ENCODE peak calls at places on chromosomes 16 and 17, in eight cellular contexts. I is PC-3, E is AG04449, X is vagina, M is left ventricle myocardium inferior, N is ovary, J is neural progenitor cell, H is tibial artery. A is an unnamed sample.

GRCh38 chr16:2692251-2692947 is 10.1 kb downstream of the KCTD5 start:
- DNase-seq in H (no peak), J (peak; percentile 9), I (no peak), X (no peak), E (no peak), M (peak; percentile 49), N (no peak), A (peak; percentile 84)

GRCh38 chr17:8153550-8153956 is 1.3 kb upstream of the PER1 start:
- DNase-seq in J (peak; percentile 41), I (peak; percentile 33), E (peak; percentile 94), N (peak; percentile 86), X (no peak), M (peak; percentile 73), H (peak; percentile 94), A (peak; percentile 86)

GRCh38 chr17:69854381-69854780 is 220.6 kb upstream of the KCNJ16 start:
- DNase-seq in E (no peak), M (no peak), I (no peak), N (no peak), H (no peak), X (no peak), J (no peak), A (no peak)

GRCh38 chr16:29708917-29709600 is 30.1 kb downstream of the QPRT start:
- DNase-seq in M (no peak), I (no peak), X (no peak), J (peak; percentile 44), N (no peak), E (no peak), H (no peak), A (no peak)

GRCh38 chr17:17723354-17724261 is 42.4 kb downstream of the RAI1 start:
- DNase-seq in M (no peak), H (no peak), J (peak; percentile 77), N (no peak), X (no peak), E (no peak), I (no peak), A (no peak)

GRCh38 chr17:72588961-72589360 is 468.1 kb downstream of the SOX9 start:
- DNase-seq in I (peak; percentile 98), E (no peak), N (no peak), H (no peak), X (no peak), J (no peak), M (no peak), A (no peak)

GRCh38 chr17:57370051-57370581 is 113.8 kb downstream of the MSI2 start:
- DNase-seq in I (peak; percentile 73), N (no peak), J (peak; percentile 18), H (no peak), E (peak; percentile 49), X (no peak), M (no peak), A (no peak)

GRCh38 chr16:75029854-75030253 is 31.0 kb downstream of the ZNRF1 start:
- DNase-seq in H (no peak), N (no peak), M (no peak), J (no peak), E (peak; percentile 63), I (peak; percentile 72), X (no peak), A (no peak)

GRCh38 chr16:12461971-12462370 is 341.7 kb downstream of the CPPED1 start:
- DNase-seq in X (no peak), J (no peak), N (no peak), E (no peak), I (no peak), M (no peak), H (no peak), A (no peak)

GRCh38 chr17:32445075-32445427 is 741 bp downstream of the PSMD11 start:
- DNase-seq in J (peak; percentile 48), E (peak; percentile 36), H (peak; percentile 28), M (no peak), N (peak; percentile 26), X (no peak), I (peak; percentile 47), A (peak; percentile 44)

DNA sequence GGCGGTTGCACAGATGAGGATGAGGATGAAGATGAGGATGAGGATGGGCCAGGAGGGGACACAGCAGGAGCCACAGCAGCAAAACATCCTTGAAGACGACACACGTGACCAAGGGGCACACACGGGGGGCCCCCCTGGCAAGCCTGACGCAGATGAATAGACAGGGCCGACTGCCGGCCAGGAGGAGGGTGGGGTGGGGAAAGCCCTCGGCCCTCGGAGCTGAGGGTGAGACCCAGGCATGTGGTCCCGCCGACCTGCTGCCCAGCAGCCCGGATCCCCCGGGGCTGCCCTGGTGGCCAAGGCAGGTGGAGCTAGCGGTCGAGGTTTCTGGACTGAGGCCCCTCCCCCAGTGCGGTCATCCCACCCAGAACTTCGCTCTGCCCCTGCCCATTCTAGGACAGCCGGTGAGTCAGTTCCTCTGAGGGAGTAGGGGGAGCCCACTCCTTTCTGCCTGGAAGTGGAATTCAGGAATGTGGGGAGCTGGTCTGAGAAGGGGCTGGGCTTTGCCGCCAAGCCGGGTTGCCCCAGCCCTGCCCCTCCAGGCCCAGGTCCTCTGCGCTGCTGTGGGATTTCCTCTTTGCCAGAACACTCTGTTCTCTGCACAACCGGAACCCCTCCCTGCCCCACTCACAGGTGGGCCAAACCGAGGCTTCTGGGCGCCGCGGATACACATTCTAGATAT is 9.9 kb downstream of the CYGB start:
- DNase-seq in I (peak; percentile 85), N (peak; percentile 88), J (peak; percentile 62), X (no peak), E (no peak), M (peak; percentile 73), H (no peak), A (no peak)
- TF ChIP-seq CTCF in I (no peak), N (peak; percentile 52), J (no peak), X (peak; percentile 38), E (no peak), M (peak; percentile 48), H (no peak), A (peak; percentile 24)

GRCh38 chr16:84960942-84961341 is 50.4 kb downstream of the ZDHHC7 start:
- DNase-seq in I (no peak), J (no peak), H (no peak), X (no peak), M (no peak), E (no peak), N (no peak), A (no peak)

GRCh38 chr16:84957792-84958191 is 53.5 kb downstream of the ZDHHC7 start:
- DNase-seq in M (no peak), X (no peak), H (no peak), J (no peak), I (no peak), N (no peak), E (no peak), A (no peak)

GRCh38 chr16:84957192-84957591 is 54.1 kb downstream of the ZDHHC7 start:
- DNase-seq in N (no peak), E (no peak), X (no peak), J (no peak), I (no peak), H (no peak), M (no peak), A (no peak)

GRCh38 chr16:84959784-84960417 is 51.4 kb downstream of the ZDHHC7 start:
- DNase-seq in M (no peak), E (no peak), H (no peak), I (no peak), X (no peak), N (no peak), J (no peak), A (no peak)

DNA sequence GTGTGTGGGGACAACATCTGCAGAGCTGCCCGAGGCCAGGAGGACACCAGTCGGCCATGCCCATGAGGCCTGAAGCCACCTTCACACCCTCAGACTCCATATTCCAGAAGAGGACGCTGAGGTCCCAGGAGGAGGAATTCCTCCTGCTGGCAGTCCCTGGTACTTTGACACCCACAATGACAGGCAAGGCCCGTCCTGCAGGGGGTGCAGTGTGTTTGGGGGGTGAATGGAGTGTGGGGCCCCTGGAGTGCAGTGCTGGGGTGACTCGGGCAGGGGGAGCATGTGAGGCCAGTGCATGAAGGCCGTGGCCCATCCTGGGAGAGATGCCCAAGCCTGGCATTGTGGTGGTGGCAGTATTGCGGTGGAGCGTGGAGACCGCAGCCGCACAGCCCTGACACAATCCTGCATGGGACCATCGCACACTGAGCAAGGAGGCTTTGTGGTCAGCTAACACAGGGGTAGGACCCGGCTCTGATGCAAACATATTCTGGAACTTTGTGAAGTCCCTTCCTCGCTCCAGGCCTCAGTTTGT is 52.2 kb downstream of the ZDHHC7 start:
- DNase-seq in N (no peak), J (no peak), I (peak; percentile 13), X (no peak), M (no peak), H (no peak), E (no peak), A (no peak)
- TF ChIP-seq CTCF in N (no peak), J (peak; percentile 37), I (peak; percentile 56), X (no peak), M (no peak), H (no peak), E (peak; percentile 44), A (no peak)

DNA sequence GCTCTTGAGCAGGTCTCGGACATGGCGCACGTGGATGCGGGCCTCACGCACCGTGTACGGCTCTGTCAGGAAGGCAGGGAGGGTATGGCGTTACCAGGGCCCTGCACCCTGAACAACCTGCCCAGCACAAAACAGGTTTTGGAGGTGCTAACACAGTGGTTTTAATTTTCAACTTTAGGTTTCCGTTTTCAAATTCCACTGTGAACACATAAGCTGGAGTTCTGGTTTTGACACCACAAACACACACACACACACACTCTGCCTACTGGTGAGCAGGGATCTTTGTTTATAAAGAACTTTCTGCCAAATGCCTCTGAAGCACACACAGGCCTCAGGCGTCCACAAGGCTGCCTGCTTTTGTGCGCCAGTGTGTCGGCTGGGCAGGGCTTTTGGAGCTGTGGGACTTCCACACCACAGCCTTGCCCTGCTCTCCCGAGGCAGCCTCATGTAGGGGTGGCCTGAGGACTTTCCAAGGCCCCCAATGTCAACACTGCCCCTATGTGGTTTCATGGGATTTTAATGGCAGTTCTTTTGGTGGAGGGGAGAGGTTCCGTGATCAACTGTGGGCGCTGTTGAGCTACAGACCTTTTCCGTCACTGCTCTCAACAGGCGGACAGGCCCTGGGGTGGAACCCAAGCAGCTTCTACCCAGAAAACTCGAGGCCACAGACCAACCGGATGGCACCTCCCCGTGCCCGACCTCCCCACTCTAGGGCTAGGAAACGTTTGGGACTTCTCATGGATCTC is 9.4 kb downstream of the CLUH start:
- DNase-seq in M (peak; percentile 11), E (no peak), J (no peak), X (no peak), H (no peak), I (no peak), N (no peak), A (no peak)
- TF ChIP-seq CTCF in M (no peak), E (no peak), J (peak; percentile 18), X (no peak), H (no peak), I (no peak), N (no peak), A (no peak)

GRCh38 chr17:43784628-43785101 is 4.4 kb downstream of the CFAP97D1 start:
- DNase-seq in I (peak; percentile 46), E (peak; percentile 55), H (no peak), M (no peak), J (no peak), N (no peak), X (no peak), A (no peak)

GRCh38 chr17:43791589-43791988 is 11.4 kb downstream of the CFAP97D1 start:
- DNase-seq in X (no peak), J (peak; percentile 34), M (no peak), N (no peak), I (peak; percentile 84), E (no peak), H (no peak), A (no peak)

GRCh38 chr17:43789482-43789881 is 9.2 kb downstream of the CFAP97D1 start:
- DNase-seq in N (no peak), E (no peak), I (no peak), X (no peak), M (no peak), H (no peak), J (no peak), A (no peak)

GRCh38 chr17:43787728-43788127 is 7.5 kb downstream of the CFAP97D1 start:
- DNase-seq in E (no peak), M (no peak), J (no peak), I (no peak), X (no peak), N (no peak), H (no peak), A (no peak)

GRCh38 chr17:43790311-43790940 is 10.2 kb downstream of the CFAP97D1 start:
- DNase-seq in H (no peak), J (no peak), X (no peak), I (peak; percentile 24), N (no peak), M (no peak), E (no peak), A (no peak)
- TF ChIP-seq CTCF in H (no peak), J (peak; percentile 13), X (no peak), I (peak; percentile 51), N (no peak), M (no peak), E (peak; percentile 40), A (no peak)

A was measured in gastrocnemius medialis.